ENCODE peak calls at places on chromosome 7, in six cellular contexts. D is bronchial epithelial cell; K is activated T-helper 1 cell treated with anti-CD3 and anti-CD28 coated beads, Interleukin-12 subunit alpha, Interleukin-12 subunit beta, Interleukin-2, Interleukin-4 antibody, amounts not matched to agents 30 ng/mL and 10 ng/mL and 1 ng/mL, durations not matched to agents 14 hours and 24 hours and 36 hours; B is progenitor cell of endocrine pancreas; R is foreskin fibroblast; Y is lower lobe of right lung. U is an unnamed sample.

GRCh38 chr7:68776326-68776725 is 821.9 kb upstream of the AUTS2 start:
- DNase-seq in K (no peak), R (no peak), B (no peak), D (no peak), Y (no peak), U (no peak)

GRCh38 chr7:55439627-55440026 is 74.5 kb downstream of the LANCL2 start:
- DNase-seq in K (no peak), B (no peak), D (no peak), R (peak), Y (no peak), U (no peak)

GRCh38 chr7:7424151-7424873 is 111.4 kb downstream of the COL28A1 start:
- DNase-seq in R (peak), K (no peak), B (peak), Y (peak), D (peak), U (peak)

GRCh38 chr7:16644157-16644556 is 1.4 kb downstream of the ANKMY2 start:
- DNase-seq in D (no peak), R (no peak), B (no peak), Y (no peak), K (no peak), U (no peak)

GRCh38 chr7:7595451-7595850 is 28.8 kb downstream of the MIOS start:
- DNase-seq in B (no peak), R (no peak), K (no peak), D (peak), Y (no peak), U (peak)

GRCh38 chr7:37971491-37971890 is 51.1 kb downstream of the EPDR1 start:
- DNase-seq in D (no peak), R (no peak), B (no peak), K (no peak), Y (no peak), U (no peak)

GRCh38 chr7:46369933-46370654 is 449.0 kb upstream of the IGFBP3 start:
- DNase-seq in B (no peak), R (peak), Y (no peak), K (no peak), D (peak), U (peak)

GRCh38 chr7:5396999-5397656 is 26.5 kb downstream of the TNRC18 start:
- DNase-seq in Y (peak), B (no peak), K (peak), D (peak), R (peak), U (peak)

GRCh38 chr7:25437308-25437707 is 209.0 kb upstream of the NPVF start:
- DNase-seq in Y (no peak), K (no peak), B (no peak), R (no peak), D (no peak), U (no peak)

GRCh38 chr7:52365349-52365748 is 670.1 kb upstream of the POM121L12 start:
- DNase-seq in R (no peak), Y (no peak), B (no peak), K (no peak), D (no peak), U (no peak)

GRCh38 chr7:149790146-149790548 is 16.8 kb upstream of the ZNF467 start:
- DNase-seq in D (no peak), B (peak), K (peak), R (no peak), Y (peak), U (no peak)

GRCh38 chr7:85160223-85160622 is 26.6 kb downstream of the SEMA3D start:
- DNase-seq in B (no peak), D (peak), Y (no peak), R (peak), K (no peak), U (peak)

GRCh38 chr7:46859963-46860475 is 721.9 kb downstream of the TNS3 start:
- DNase-seq in D (peak), K (no peak), Y (no peak), B (no peak), R (peak), U (peak)

GRCh38 chr7:51705701-51706100 is 389.1 kb upstream of the COBL start:
- DNase-seq in D (no peak), B (no peak), K (no peak), R (no peak), Y (no peak), U (no peak)

GRCh38 chr7:30752979-30753378 is 1.0 kb downstream of the INMT start:
- DNase-seq in D (no peak), Y (peak), K (no peak), R (no peak), B (no peak), U (no peak)

GRCh38 chr7:114956702-114957101 is 34.8 kb downstream of the MDFIC start:
- DNase-seq in B (no peak), R (no peak), D (no peak), Y (no peak), K (no peak), U (no peak)

GRCh38 chr7:81859433-81859832 is 89.6 kb upstream of the HGF start:
- DNase-seq in D (no peak), B (no peak), Y (no peak), R (no peak), K (no peak), U (no peak)

GRCh38 chr7:21338728-21339164 is 89.1 kb upstream of the SP4 start:
- DNase-seq in K (peak), R (no peak), B (no peak), D (peak), Y (no peak), U (no peak)

GRCh38 chr7:23067271-23067670 is 38.3 kb upstream of the KLHL7 start:
- DNase-seq in Y (no peak), R (peak), K (no peak), B (no peak), D (no peak), U (no peak)

GRCh38 chr7:147432068-147432467 is 1158.5 kb upstream of the C7orf33 start:
- DNase-seq in D (no peak), B (no peak), R (no peak), Y (no peak), K (no peak), U (no peak)

GRCh38 chr7:140231779-140232491 is 55.2 kb upstream of the KDM7A start:
- DNase-seq in R (no peak), K (no peak), Y (no peak), D (peak), B (no peak), U (no peak)

GRCh38 chr7:55018361-55019328 is at the start of gene EGFR:
- DNase-seq in Y (peak), B (peak), K (no peak), D (peak), R (peak), U (peak)

GRCh38 chr7:30143748-30144251 is 9.0 kb downstream of the MTURN start:
- DNase-seq in B (no peak), D (peak), K (no peak), Y (no peak), R (peak), U (peak)

GRCh38 chr7:73977626-73978618 is 50.1 kb upstream of the ELN start:
- DNase-seq in K (no peak), D (no peak), Y (peak), R (no peak), B (no peak), U (no peak)

GRCh38 chr7:55016061-55016745 is 2.6 kb upstream of the EGFR start:
- DNase-seq in R (no peak), K (no peak), Y (no peak), B (no peak), D (no peak), U (no peak)

GRCh38 chr7:130732980-130733865 is 784 bp downstream of the KLF14 start:
- DNase-seq in D (no peak), R (peak), K (no peak), B (peak), Y (peak), U (peak)

GRCh38 chr7:5824297-5824610 is 42.8 kb upstream of the RNF216 start:
- DNase-seq in Y (no peak), B (no peak), D (no peak), R (no peak), K (peak), U (no peak)

GRCh38 chr7:116951366-116952292 is 1.7 kb upstream of the ST7 start:
- DNase-seq in Y (no peak), K (no peak), B (no peak), R (no peak), D (no peak), U (no peak)

GRCh38 chr7:51261950-51262795 is 54.4 kb downstream of the COBL start:
- DNase-seq in R (no peak), B (no peak), K (no peak), D (no peak), Y (no peak), U (no peak)

GRCh38 chr7:101128040-101128834 is 1.3 kb downstream of the SERPINE1 start:
- DNase-seq in Y (no peak), B (no peak), R (peak), K (no peak), D (no peak), U (no peak)

GRCh38 chr7:157550300-157551275 is 213.8 kb downstream of the DNAJB6 start:
- DNase-seq in B (no peak), D (no peak), Y (peak), R (no peak), K (no peak), U (no peak)

GRCh38 chr7:44801890-44802289 is 5.4 kb downstream of the PPIA start:
- DNase-seq in B (no peak), D (peak), Y (no peak), R (no peak), K (no peak), U (peak)

GRCh38 chr7:151080091-151080521 is 503 bp downstream of the FASTK start:
- DNase-seq in Y (no peak), R (no peak), B (no peak), D (no peak), K (no peak), U (no peak)

GRCh38 chr7:122136639-122137253 is 7.3 kb downstream of the AASS start:
- DNase-seq in K (no peak), D (peak), Y (no peak), B (no peak), R (no peak), U (no peak)

GRCh38 chr7:155340071-155340531 is 42.4 kb downstream of the INSIG1 start:
- DNase-seq in D (no peak), K (no peak), B (no peak), Y (peak), R (no peak), U (no peak)

GRCh38 chr7:12158334-12159060 is 52.6 kb upstream of the TMEM106B start:
- DNase-seq in Y (no peak), K (no peak), D (peak), R (peak), B (no peak), U (no peak)

GRCh38 chr7:151254316-151254715 is 5.8 kb upstream of the SMARCD3 start:
- DNase-seq in D (no peak), Y (peak), B (no peak), K (no peak), R (no peak), U (no peak)

GRCh38 chr7:33463131-33463530 is 333.8 kb downstream of the BBS9 start:
- DNase-seq in R (no peak), K (no peak), B (no peak), Y (no peak), D (no peak), U (no peak)

U was measured in RWPE1.